ENCODE peak calls at places on chromosomes 5 and 9, in eight cellular contexts. F is omental fat pad; O is NCI-H1105 treated with DMSO at 0.1 percent for 48 hours; K is vagina; R is GDM1; Y is pons; W is stimulated activated CD4-positive, alpha-beta T cell treated with anti-CD3 and anti-CD28 coated beads, Interleukin-2, amount 100 ng/mL, for 48 hours; U is T47D. C is an unnamed sample.
A peak's percentile ranks its signal among the peaks of the same experiment; 100 is the strongest.

GRCh38 chr5:177399903-177400868 is at the start of gene PFN3:
- DNase-seq in F (no peak), Y (no peak), R (no peak), W (no peak), O (no peak), K (no peak), U (no peak), C (no peak)

GRCh38 chr5:181111010-181111409 is 20.0 kb downstream of the OR2V1 start:
- DNase-seq in O (no peak), K (no peak), R (no peak), U (no peak), Y (no peak), W (no peak), F (no peak), C (no peak)

GRCh38 chr9:19028835-19029451 is 4.1 kb downstream of the SAXO1 start:
- DNase-seq in Y (peak; percentile 72), F (no peak), U (peak; percentile 63), W (peak; percentile 11), K (no peak), R (peak; percentile 5), O (peak; percentile 53), C (no peak)

GRCh38 chr5:90939208-90939607 is 380.6 kb downstream of the ADGRV1 start:
- DNase-seq in Y (no peak), K (no peak), O (no peak), F (no peak), U (no peak), R (no peak), W (no peak), C (no peak)

GRCh38 chr5:144403058-144403457 is 232.4 kb downstream of the KCTD16 start:
- DNase-seq in W (no peak), O (no peak), F (no peak), K (no peak), Y (no peak), R (no peak), U (no peak), C (no peak)

GRCh38 chr5:180860273-180860886 is 696 bp downstream of the ZFP62 start:
- DNase-seq in K (no peak), U (peak; percentile 13), O (peak; percentile 51), W (peak; percentile 7), F (no peak), Y (peak; percentile 51), R (peak; percentile 39), C (no peak)

GRCh38 chr9:130860458-130861316 is 25.6 kb downstream of the ABL1 start:
- DNase-seq in W (no peak), F (peak; percentile 34), Y (no peak), O (no peak), K (no peak), R (no peak), U (no peak), C (no peak)

GRCh38 chr9:85610074-85610855 is 131.5 kb downstream of the AGTPBP1 start:
- DNase-seq in W (peak; percentile 27), O (peak; percentile 67), F (no peak), K (no peak), R (peak; percentile 55), U (peak; percentile 36), Y (peak; percentile 99), C (no peak)

GRCh38 chr5:172724658-172725183 is 46.3 kb downstream of the DUSP1 start:
- DNase-seq in R (no peak), U (no peak), W (no peak), Y (no peak), K (no peak), O (no peak), F (no peak), C (no peak)

GRCh38 chr9:137358126-137358525 is 56.1 kb upstream of the NRARP start:
- DNase-seq in O (no peak), W (no peak), U (no peak), K (no peak), R (no peak), F (no peak), Y (no peak), C (no peak)

GRCh38 chr5:131303537-131303936 is 39.7 kb downstream of the CDC42SE2 start:
- DNase-seq in R (no peak), Y (no peak), K (no peak), F (no peak), O (no peak), U (no peak), W (no peak), C (no peak)

GRCh38 chr5:62395210-62395950 is 8.3 kb downstream of the DIMT1 start:
- DNase-seq in W (no peak), K (no peak), O (no peak), U (no peak), F (no peak), R (no peak), Y (no peak), C (no peak)

GRCh38 chr5:61941637-61942036 is 364.4 kb upstream of the KIF2A start:
- DNase-seq in Y (peak; percentile 44), W (no peak), R (no peak), O (no peak), K (no peak), U (no peak), F (no peak), C (no peak)

GRCh38 chr9:38432922-38433510 is 8.8 kb upstream of the IGFBPL1 start:
- DNase-seq in K (peak; percentile 44), F (no peak), U (no peak), O (peak; percentile 48), Y (peak; percentile 31), R (no peak), W (peak; percentile 6), C (no peak)

GRCh38 chr9:108109927-108110326 is 620.4 kb upstream of the KLF4 start:
- DNase-seq in Y (no peak), K (no peak), O (no peak), R (no peak), U (no peak), W (no peak), F (no peak), C (no peak)

GRCh38 chr5:67234671-67235176 is 38.1 kb upstream of the CD180 start:
- DNase-seq in W (no peak), U (no peak), R (peak; percentile 23), K (peak; percentile 84), F (no peak), O (peak; percentile 55), Y (peak; percentile 42), C (peak; percentile 49)

GRCh38 chr9:133403766-133404439 is 13.9 kb downstream of the REXO4 start:
- DNase-seq in U (peak; percentile 89), W (peak; percentile 43), R (no peak), Y (no peak), F (no peak), K (no peak), O (no peak), C (peak; percentile 34)

GRCh38 chr9:11233693-11234092 is 620.9 kb upstream of the PTPRD start:
- DNase-seq in K (no peak), O (no peak), Y (no peak), F (no peak), U (no peak), W (no peak), R (no peak), C (no peak)

GRCh38 chr5:154308457-154309360 is 118.2 kb downstream of the GALNT10 start:
- DNase-seq in K (no peak), O (no peak), R (no peak), W (no peak), U (no peak), F (no peak), Y (no peak), C (no peak)

GRCh38 chr5:95715799-95716461 is 15.2 kb upstream of the RHOBTB3 start:
- DNase-seq in R (no peak), Y (no peak), K (no peak), W (no peak), U (no peak), F (no peak), O (no peak), C (no peak)

GRCh38 chr5:31731016-31731415 is 92.1 kb downstream of the PDZD2 start:
- DNase-seq in O (no peak), K (no peak), F (no peak), W (no peak), Y (no peak), R (no peak), U (no peak), C (no peak)

GRCh38 chr9:138072161-138072842 is 194.7 kb downstream of the CACNA1B start:
- DNase-seq in O (no peak), R (no peak), Y (no peak), W (no peak), K (no peak), F (no peak), U (no peak), C (peak; percentile 10)

GRCh38 chr5:152688561-152689274 is 283.6 kb upstream of the NMUR2 start:
- DNase-seq in W (no peak), Y (peak; percentile 8), R (no peak), F (no peak), K (no peak), U (no peak), O (no peak), C (peak; percentile 27)

GRCh38 chr5:138024117-138024516 is 8.8 kb downstream of the FAM13B start:
- DNase-seq in U (no peak), K (no peak), W (no peak), R (no peak), Y (no peak), F (no peak), O (no peak), C (no peak)

GRCh38 chr5:74294231-74294705 is 346.3 kb downstream of the ENC1 start:
- DNase-seq in Y (peak; percentile 62), F (no peak), R (no peak), O (no peak), U (no peak), W (no peak), K (no peak), C (no peak)

GRCh38 chr9:27280858-27281257 is 16.1 kb downstream of the EQTN start:
- DNase-seq in W (no peak), R (no peak), K (no peak), O (no peak), U (no peak), F (no peak), Y (no peak), C (no peak)

GRCh38 chr9:136650648-136651047 is 12.1 kb upstream of the EGFL7 start:
- DNase-seq in U (no peak), R (no peak), F (no peak), Y (no peak), O (no peak), W (no peak), K (no peak), C (no peak)

GRCh38 chr9:98506422-98507054 is 202.2 kb downstream of the GABBR2 start:
- DNase-seq in O (no peak), R (no peak), F (no peak), K (peak; percentile 83), Y (no peak), U (no peak), W (no peak), C (no peak)

GRCh38 chr5:171549259-171549658 is 129.8 kb downstream of the FGF18 start:
- DNase-seq in O (no peak), W (no peak), R (no peak), Y (no peak), F (no peak), U (no peak), K (no peak), C (no peak)

GRCh38 chr9:99069075-99069474 is 35.8 kb upstream of the TGFBR1 start:
- DNase-seq in Y (no peak), O (no peak), W (no peak), K (no peak), F (no peak), U (no peak), R (no peak), C (no peak)

GRCh38 chr5:12623408-12623807 is 719.2 kb upstream of the CTNND2 start:
- DNase-seq in Y (no peak), R (no peak), W (no peak), O (no peak), K (no peak), F (no peak), U (no peak), C (no peak)

GRCh38 chr9:95007470-95007869 is 281.0 kb downstream of the AOPEP start:
- DNase-seq in F (no peak), O (no peak), Y (peak; percentile 77), W (no peak), R (no peak), U (no peak), K (no peak), C (no peak)

GRCh38 chr5:136200130-136200529 is 7.2 kb upstream of the SMIM32 start:
- DNase-seq in R (no peak), K (peak; percentile 70), W (no peak), U (no peak), O (no peak), Y (no peak), F (no peak), C (no peak)

GRCh38 chr5:54517174-54517511 is 416 bp upstream of the SNX18 start:
- DNase-seq in F (no peak), U (peak; percentile 74), R (no peak), W (no peak), K (no peak), Y (no peak), O (no peak), C (no peak)